ENCODE peak calls at places on chromosomes 1 and 21, in four cellular contexts. Z is nephron progenitor cell, C is GM13976, S is epithelial cell of proximal tubule. Y is an unnamed sample.

GRCh38 chr21:24023402-24023801 is 1583.9 kb downstream of the MRPL39 start:
- DNase-seq in C (no peak), S (no peak), Z (no peak), Y (no peak)

GRCh38 chr1:151831605-151832004 is at the start of gene RORC:
- DNase-seq in Z (no peak), S (no peak), C (no peak), Y (no peak)

GRCh38 chr21:43279578-43279894 is 110.7 kb downstream of the CRYAA start:
- DNase-seq in C (no peak), Z (no peak), S (no peak), Y (no peak)

GRCh38 chr1:17710889-17711576 is 44.1 kb upstream of the ACTL8 start:
- DNase-seq in C (no peak), Z (no peak), S (no peak), Y (no peak)

GRCh38 chr1:203323587-203323986 is 18.3 kb downstream of the BTG2 start:
- DNase-seq in C (no peak), Z (no peak), S (no peak), Y (no peak)

GRCh38 chr1:72649974-72650373 is 367.6 kb upstream of the NEGR1 start:
- DNase-seq in C (no peak), S (no peak), Z (no peak), Y (no peak)

GRCh38 chr1:28208818-28209441 is 23.9 kb downstream of the DNAJC8 start:
- DNase-seq in Z (peak; percentile 40), S (peak; percentile 29), C (peak; percentile 61), Y (peak; percentile 61)

GRCh38 chr1:8145525-8145924 is 119.4 kb upstream of the ERRFI1 start:
- DNase-seq in S (no peak), C (peak; percentile 44), Z (no peak), Y (no peak)

GRCh38 chr1:40042337-40042736 is 1.8 kb downstream of the CAP1 start:
- DNase-seq in S (no peak), C (no peak), Z (no peak), Y (no peak)

DNA sequence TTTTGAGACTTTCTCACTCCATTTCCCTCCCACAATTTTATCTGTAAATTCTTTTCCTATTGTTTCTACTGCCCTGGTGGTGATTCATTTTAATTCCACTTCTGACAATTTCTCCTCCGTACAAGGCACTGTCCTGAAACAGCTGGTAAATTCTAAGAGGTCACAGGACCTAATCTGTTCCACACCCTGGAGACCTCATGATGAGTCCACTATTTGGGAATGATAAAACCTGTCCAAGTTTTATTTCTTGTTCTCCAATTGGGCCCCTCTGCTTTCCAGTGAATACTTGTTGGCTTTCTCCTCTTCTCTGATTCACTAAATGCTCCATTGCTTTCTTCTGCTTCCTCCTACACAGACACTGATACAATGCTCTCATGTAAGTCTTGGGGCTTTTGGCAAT is 343.1 kb upstream of the DUSP10 start:
- DNase-seq in S (peak; percentile 70), Z (no peak), C (no peak), Y (no peak)
- TF ChIP-seq CTCF in S (no peak), Z (no peak), C (no peak), Y (no peak)

GRCh38 chr1:94398356-94398755 is 19.8 kb upstream of the ABCD3 start:
- DNase-seq in C (no peak), Z (no peak), S (no peak), Y (no peak)

GRCh38 chr1:94394247-94394646 is 23.9 kb upstream of the ABCD3 start:
- DNase-seq in Z (no peak), C (no peak), S (no peak), Y (no peak)

GRCh38 chr1:94395231-94395630 is 23.0 kb upstream of the ABCD3 start:
- DNase-seq in C (no peak), S (no peak), Z (no peak), Y (no peak)

GRCh38 chr1:94395748-94396309 is 22.4 kb upstream of the ABCD3 start:
- DNase-seq in S (no peak), Z (no peak), C (no peak), Y (no peak)

GRCh38 chr1:94396356-94396755 is 21.8 kb upstream of the ABCD3 start:
- DNase-seq in Z (peak; percentile 9), C (no peak), S (no peak), Y (peak; percentile 30)
- TF ChIP-seq CTCF in Z (no peak), C (no peak), S (no peak), Y (no peak)

GRCh38 chr1:109918671-109919070 is 8.0 kb downstream of the CSF1 start:
- DNase-seq in S (no peak), Z (no peak), C (no peak), Y (no peak)

GRCh38 chr1:109917429-109918076 is 6.9 kb downstream of the CSF1 start:
- DNase-seq in C (no peak), S (no peak), Z (no peak), Y (peak; percentile 3)

GRCh38 chr1:109914587-109915240 is 4.1 kb downstream of the CSF1 start:
- DNase-seq in C (no peak), Z (no peak), S (no peak), Y (no peak)

GRCh38 chr1:109919271-109919670 is 8.6 kb downstream of the CSF1 start:
- DNase-seq in C (no peak), S (no peak), Z (no peak), Y (no peak)

GRCh38 chr1:109918077-109918606 is 7.5 kb downstream of the CSF1 start:
- DNase-seq in C (no peak), Z (no peak), S (no peak), Y (peak; percentile 13)
- TF ChIP-seq CTCF in C (no peak), Z (no peak), S (peak; percentile 26), Y (no peak)

GRCh38 chr21:45386336-45386727 is 18.6 kb upstream of the COL18A1 start:
- DNase-seq in C (no peak), S (no peak), Z (no peak), Y (peak; percentile 5)
- TF ChIP-seq CTCF in C (no peak), S (no peak), Z (no peak), Y (no peak)